ENCODE peak calls at places on chromosomes 11 and 22, in five cellular contexts. A is neuronal stem cell, F is prostate gland, O is aorta, S is pancreas. Q is an unnamed sample. For H3K27me3, the result is how much of the 10 kb centered on the place peaks cover.

GRCh38 chr11:78499971-78500370 is 74.7 kb downstream of the NARS2 start:
- DNase-seq in F (no peak), S (no peak), A (no peak), O (no peak), Q (no peak)

GRCh38 chr22:31577711-31578110 is 81.4 kb downstream of the SFI1 start:
- DNase-seq in A (no peak), S (no peak), F (no peak), O (no peak), Q (no peak)

GRCh38 chr22:27614291-27615007 is 187.1 kb downstream of the MN1 start:
- DNase-seq in A (no peak), S (no peak), O (no peak), F (no peak), Q (no peak)

GRCh38 chr11:62123669-62124185 is at the start of gene INCENP:
- DNase-seq in S (peak), F (peak), A (peak), O (peak), Q (peak)

GRCh38 chr22:23498811-23499798 is 81.0 kb downstream of the IGLL1 start:
- DNase-seq in A (no peak), O (peak), S (no peak), F (no peak), Q (no peak)

GRCh38 chr22:46105494-46106278 is 44.6 kb upstream of the PPARA start:
- DNase-seq in F (peak), O (no peak), A (no peak), S (peak), Q (no peak)

GRCh38 chr22:40482391-40482790 is 112.0 kb downstream of the SGSM3 start:
- DNase-seq in F (no peak), S (no peak), A (no peak), O (no peak), Q (no peak)

GRCh38 chr22:29626497-29627195 is 23.2 kb downstream of the NF2 start:
- DNase-seq in O (no peak), A (no peak), S (no peak), F (no peak), Q (no peak)

GRCh38 chr11:123841189-123841588 is 35.0 kb upstream of the OR6M1 start:
- DNase-seq in S (no peak), A (no peak), F (no peak), O (no peak), Q (no peak)

GRCh38 chr22:45136594-45136993 is 27.1 kb upstream of the NUP50 start:
- DNase-seq in F (no peak), A (no peak), O (no peak), S (no peak), Q (no peak)

GRCh38 chr11:46649180-46649738 is 31.9 kb downstream of the ATG13 start:
- DNase-seq in O (no peak), S (no peak), F (peak), A (peak), Q (no peak)

GRCh38 chr11:2298795-2299747 is 2.6 kb downstream of the C11orf21 start:
- DNase-seq in A (peak), O (peak), S (no peak), F (peak), Q (no peak)

GRCh38 chr22:46442217-46442853 is 95.1 kb downstream of the CELSR1 start:
- DNase-seq in O (peak), F (no peak), S (no peak), A (no peak), Q (peak)

GRCh38 chr22:49159711-49160110 is 668.0 kb downstream of the BRD1 start:
- DNase-seq in F (no peak), A (no peak), O (peak), S (no peak), Q (no peak)

GRCh38 chr11:35066783-35067476 is 72.0 kb upstream of the CD44 start:
- DNase-seq in O (no peak), A (no peak), F (no peak), S (no peak), Q (no peak)

GRCh38 chr11:64450168-64450560 is 91.2 kb downstream of the RPS6KA4 start:
- DNase-seq in S (no peak), O (no peak), F (no peak), A (no peak), Q (no peak)

GRCh38 chr11:78860720-78861422 is 286.2 kb upstream of the NARS2 start:
- DNase-seq in O (no peak), S (no peak), F (no peak), A (peak), Q (no peak)

GRCh38 chr11:3156282-3156660 is 8.8 kb downstream of the OSBPL5 start:
- DNase-seq in F (no peak), A (no peak), S (no peak), O (peak), Q (no peak)

GRCh38 chr11:69378303-69379141 is 84.6 kb downstream of the MYEOV start:
- DNase-seq in A (no peak), S (no peak), F (no peak), O (no peak), Q (no peak)

GRCh38 chr22:49847751-49848689 is 5.6 kb upstream of the ZBED4 start:
- DNase-seq in A (no peak), O (peak), S (no peak), F (no peak), Q (no peak)

GRCh38 chr11:120102050-120102861 is 35.7 kb downstream of the TRIM29 start:
- DNase-seq in F (no peak), O (peak), S (no peak), A (no peak), Q (no peak)

GRCh38 chr11:121930004-121930965 is 185.7 kb downstream of the BLID start:
- DNase-seq in A (no peak), O (no peak), F (no peak), S (no peak), Q (no peak)

GRCh38 chr11:68584097-68584496 is 100.2 kb upstream of the GAL start:
- DNase-seq in F (no peak), A (peak), O (no peak), S (peak), Q (peak)

GRCh38 chr11:130452941-130453340 is 4.5 kb downstream of the ADAMTS15 start:
- DNase-seq in A (no peak), O (peak), S (no peak), F (no peak), Q (no peak)

GRCh38 chr22:35633520-35633919 is 14.7 kb upstream of the APOL6 start:
- DNase-seq in A (no peak), F (no peak), S (no peak), O (no peak), Q (no peak)

GRCh38 chr11:105489431-105489830 is 120.4 kb upstream of the GRIA4 start:
- DNase-seq in F (no peak), A (peak), O (no peak), S (no peak), Q (no peak)

GRCh38 chr11:29333993-29334780 is 682.6 kb downstream of the KCNA4 start:
- DNase-seq in F (no peak), O (no peak), A (peak), S (no peak), Q (peak)

GRCh38 chr22:37454857-37455686 is 27.8 kb upstream of the ELFN2 start:
- DNase-seq in S (no peak), F (no peak), A (no peak), O (no peak), Q (no peak)

GRCh38 chr22:32660292-32660691 is 141.2 kb upstream of the TIMP3 start:
- DNase-seq in O (peak), F (peak), S (peak), A (peak), Q (peak)

GRCh38 chr22:45430871-45431270 is 17.4 kb downstream of the RIBC2 start:
- DNase-seq in O (peak), S (no peak), F (no peak), A (no peak), Q (no peak)

GRCh38 chr11:12200359-12201015 is 90.1 kb downstream of the MICAL2 start:
- DNase-seq in F (peak), A (no peak), S (peak), O (peak), Q (no peak)

GRCh38 chr22:37484115-37485005 is 1.8 kb downstream of the MFNG start:
- DNase-seq in S (no peak), O (peak), A (no peak), F (peak), Q (no peak)

GRCh38 chr11:62664405-62665074 is 470 bp downstream of the C11orf98 start:
- DNase-seq in S (peak), A (no peak), F (no peak), O (no peak), Q (peak)

GRCh38 chr11:62108017-62108750 is 15.6 kb upstream of the INCENP start:
- DNase-seq in F (peak), S (no peak), O (no peak), A (peak), Q (peak)

DNA sequence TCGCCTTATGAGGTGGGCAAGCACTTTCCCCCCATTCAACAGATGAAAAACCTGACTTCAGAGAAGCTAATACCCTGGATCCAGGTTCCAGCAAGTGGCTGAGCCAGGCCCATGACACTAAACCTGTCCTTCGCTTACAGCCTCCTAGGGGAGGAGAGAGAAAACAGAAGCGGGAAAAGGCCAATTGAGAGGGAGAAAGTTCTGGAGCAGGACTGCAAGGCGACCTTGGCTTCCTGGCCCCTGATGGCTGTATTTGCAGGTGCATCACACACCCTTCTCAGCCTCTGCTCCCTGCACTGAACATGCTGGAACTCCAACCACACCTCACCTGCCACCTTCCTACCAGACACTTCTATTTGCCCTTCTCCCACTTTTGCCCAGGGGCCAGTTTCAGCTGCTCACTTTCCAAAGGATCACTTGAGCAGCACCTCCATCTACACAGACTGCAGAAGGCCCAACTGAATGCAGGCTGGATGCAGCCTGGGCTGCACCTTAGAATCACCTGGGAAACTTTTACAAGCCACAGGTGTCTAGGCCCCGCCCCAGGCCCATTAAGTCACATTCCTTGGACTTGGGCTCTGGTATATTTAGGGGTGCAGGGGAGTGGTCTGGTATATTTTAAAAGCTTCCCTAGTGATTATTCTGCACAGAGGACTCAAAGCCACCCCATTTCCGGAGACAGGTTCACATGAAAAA is 14.3 kb upstream of the ADA2 start:
- DNase-seq in A (no peak), O (peak), S (no peak), F (no peak), Q (no peak)
- H3K27me3 ChIP-seq in A (under half), O (under half), S (under half), F (under half), Q (under half)

GRCh38 chr11:70509476-70509875 is 111.1 kb downstream of the CTTN start:
- DNase-seq in S (peak), A (no peak), F (no peak), O (peak), Q (no peak)
- H3K27me3 ChIP-seq in S (under half), A (under half), F (under half), O (under half), Q (under half)

DNA sequence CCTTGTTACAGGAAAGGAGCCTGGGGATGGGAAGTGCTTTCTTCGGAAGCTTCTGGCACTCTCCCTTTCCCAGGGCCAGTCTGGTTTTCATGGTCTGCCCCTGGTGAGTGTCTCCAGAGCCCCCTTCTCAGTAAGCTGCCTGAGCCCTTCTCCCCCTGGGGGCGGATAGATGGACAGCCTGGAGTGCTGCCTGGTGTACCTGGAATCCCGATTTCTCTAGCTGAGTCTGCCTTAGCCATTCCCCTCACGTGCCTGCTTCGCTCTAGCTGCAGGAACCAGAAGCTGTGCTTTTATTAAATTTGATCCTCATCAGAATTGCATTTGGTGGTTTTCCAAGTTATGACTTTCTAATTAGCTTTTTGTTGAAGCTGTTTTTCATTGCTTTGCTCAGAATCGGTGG is 152.9 kb upstream of the NAV2 start:
- DNase-seq in O (no peak), S (no peak), F (no peak), A (no peak), Q (no peak)
- H3K27me3 ChIP-seq in O (under half), S (under half), F (under half), A (under half), Q (under half)

GRCh38 chr11:19718976-19719375 is 6.3 kb downstream of the NAV2 start:
- DNase-seq in S (no peak), F (no peak), A (no peak), O (no peak), Q (no peak)
- H3K27me3 ChIP-seq in S (under half), F (under half), A (under half), O (under half), Q (under half)

GRCh38 chr11:129366737-129367597 is 8.7 kb upstream of the BARX2 start:
- DNase-seq in A (no peak), O (no peak), F (no peak), S (no peak), Q (no peak)
- H3K27me3 ChIP-seq in A (under half), O (under half), F (under half), S (under half), Q (half or more)